ENCODE peak calls at places on chromosomes 16 and 17, in seven cellular contexts. One of them, this sample, is unnamed.

GRCh38 chr16:10097273-10097672 is 85.0 kb downstream of the GRIN2A start:
- DNase-seq in transverse colon: no peak
- DNase-seq in HFFc6: peak
- DNase-seq in MCF 10A: no peak
- DNase-seq in GM20000: no peak
- DNase-seq in fibroblast of lung: peak
- DNase-seq in OCI-LY7: no peak
- DNase-seq in this sample: no peak

GRCh38 chr17:82748756-82749155 is 3.1 kb upstream of the TBCD start:
- DNase-seq in HFFc6: no peak
- DNase-seq in GM20000: no peak
- DNase-seq in fibroblast of lung: no peak
- DNase-seq in transverse colon: no peak
- DNase-seq in MCF 10A: no peak
- DNase-seq in OCI-LY7: no peak
- DNase-seq in this sample: no peak

GRCh38 chr17:75224983-75225382 is 19.5 kb downstream of the NUP85 start:
- DNase-seq in transverse colon: no peak
- DNase-seq in MCF 10A: no peak
- DNase-seq in GM20000: no peak
- DNase-seq in fibroblast of lung: no peak
- DNase-seq in HFFc6: no peak
- DNase-seq in OCI-LY7: no peak
- DNase-seq in this sample: no peak

GRCh38 chr17:73064084-73064938 is 28.2 kb downstream of the SLC39A11 start:
- DNase-seq in GM20000: no peak
- DNase-seq in fibroblast of lung: peak
- DNase-seq in MCF 10A: no peak
- DNase-seq in HFFc6: no peak
- DNase-seq in transverse colon: no peak
- DNase-seq in OCI-LY7: no peak
- DNase-seq in this sample: no peak

GRCh38 chr17:64491034-64491860 is 5.6 kb downstream of the POLG2 start:
- DNase-seq in GM20000: no peak
- DNase-seq in fibroblast of lung: no peak
- DNase-seq in transverse colon: peak
- DNase-seq in OCI-LY7: peak
- DNase-seq in HFFc6: no peak
- DNase-seq in MCF 10A: peak
- DNase-seq in this sample: no peak

GRCh38 chr16:66304151-66304550 is 62.3 kb upstream of the CDH5 start:
- DNase-seq in MCF 10A: no peak
- DNase-seq in transverse colon: no peak
- DNase-seq in fibroblast of lung: no peak
- DNase-seq in GM20000: no peak
- DNase-seq in HFFc6: no peak
- DNase-seq in OCI-LY7: no peak
- DNase-seq in this sample: no peak

GRCh38 chr16:88387941-88388627 is 5.3 kb downstream of the ZNF469 start:
- DNase-seq in transverse colon: peak
- DNase-seq in OCI-LY7: no peak
- DNase-seq in fibroblast of lung: peak
- DNase-seq in MCF 10A: peak
- DNase-seq in GM20000: no peak
- DNase-seq in HFFc6: no peak
- DNase-seq in this sample: no peak

GRCh38 chr16:82091225-82091624 is 56.2 kb downstream of the HSD17B2 start:
- DNase-seq in MCF 10A: no peak
- DNase-seq in GM20000: no peak
- DNase-seq in transverse colon: no peak
- DNase-seq in HFFc6: peak
- DNase-seq in fibroblast of lung: peak
- DNase-seq in OCI-LY7: no peak
- DNase-seq in this sample: no peak

GRCh38 chr17:33639103-33639991 is 346.3 kb upstream of the ASIC2 start:
- DNase-seq in OCI-LY7: no peak
- DNase-seq in fibroblast of lung: no peak
- DNase-seq in GM20000: no peak
- DNase-seq in HFFc6: no peak
- DNase-seq in transverse colon: no peak
- DNase-seq in MCF 10A: no peak
- DNase-seq in this sample: no peak

GRCh38 chr16:2988590-2989099 is 8.4 kb upstream of the PKMYT1 start:
- DNase-seq in GM20000: no peak
- DNase-seq in HFFc6: no peak
- DNase-seq in MCF 10A: no peak
- DNase-seq in OCI-LY7: no peak
- DNase-seq in fibroblast of lung: no peak
- DNase-seq in transverse colon: no peak
- DNase-seq in this sample: no peak

GRCh38 chr17:47941246-47941997 is at the start of gene PNPO:
- DNase-seq in transverse colon: peak
- DNase-seq in fibroblast of lung: peak
- DNase-seq in OCI-LY7: peak
- DNase-seq in MCF 10A: peak
- DNase-seq in GM20000: peak
- DNase-seq in HFFc6: peak
- DNase-seq in this sample: peak

GRCh38 chr17:49191407-49191916 is 18.9 kb downstream of the GNGT2 start:
- DNase-seq in HFFc6: no peak
- DNase-seq in GM20000: peak
- DNase-seq in MCF 10A: no peak
- DNase-seq in transverse colon: no peak
- DNase-seq in fibroblast of lung: no peak
- DNase-seq in OCI-LY7: no peak
- DNase-seq in this sample: no peak

GRCh38 chr17:49190932-49191331 is 19.4 kb downstream of the GNGT2 start:
- DNase-seq in GM20000: no peak
- DNase-seq in HFFc6: no peak
- DNase-seq in transverse colon: no peak
- DNase-seq in MCF 10A: no peak
- DNase-seq in fibroblast of lung: no peak
- DNase-seq in OCI-LY7: peak
- DNase-seq in this sample: no peak

GRCh38 chr17:49194297-49194607 is 16.1 kb downstream of the GNGT2 start:
- DNase-seq in fibroblast of lung: no peak
- DNase-seq in MCF 10A: no peak
- DNase-seq in HFFc6: no peak
- DNase-seq in OCI-LY7: no peak
- DNase-seq in transverse colon: no peak
- DNase-seq in GM20000: no peak
- DNase-seq in this sample: no peak

GRCh38 chr17:49193513-49194296 is 16.7 kb downstream of the GNGT2 start:
- DNase-seq in OCI-LY7: peak
- DNase-seq in transverse colon: peak
- DNase-seq in GM20000: peak
- DNase-seq in HFFc6: peak
- DNase-seq in MCF 10A: peak
- DNase-seq in fibroblast of lung: peak
- DNase-seq in this sample: peak

GRCh38 chr17:49191917-49192741 is 18.2 kb downstream of the GNGT2 start:
- DNase-seq in fibroblast of lung: peak
- DNase-seq in MCF 10A: peak
- DNase-seq in transverse colon: peak
- DNase-seq in OCI-LY7: peak
- DNase-seq in HFFc6: peak
- DNase-seq in GM20000: peak
- DNase-seq in this sample: peak
- TF ChIP-seq CTCF in fibroblast of lung: no peak
- TF ChIP-seq CTCF in MCF 10A: peak
- TF ChIP-seq CTCF in transverse colon: no peak
- TF ChIP-seq CTCF in OCI-LY7: peak
- TF ChIP-seq CTCF in HFFc6: peak
- TF ChIP-seq CTCF in GM20000: peak
- TF ChIP-seq CTCF in this sample: peak

GRCh38 chr17:35088647-35088910 is 25.1 kb upstream of the RFFL start:
- DNase-seq in transverse colon: peak
- DNase-seq in MCF 10A: no peak
- DNase-seq in fibroblast of lung: no peak
- DNase-seq in GM20000: no peak
- DNase-seq in OCI-LY7: peak
- DNase-seq in HFFc6: no peak
- DNase-seq in this sample: no peak
- TF ChIP-seq CTCF in transverse colon: no peak
- TF ChIP-seq CTCF in MCF 10A: no peak
- TF ChIP-seq CTCF in fibroblast of lung: no peak
- TF ChIP-seq CTCF in GM20000: peak
- TF ChIP-seq CTCF in OCI-LY7: peak
- TF ChIP-seq CTCF in HFFc6: no peak
- TF ChIP-seq CTCF in this sample: no peak

GRCh38 chr16:48534601-48535340 is 75.2 kb downstream of the N4BP1 start:
- DNase-seq in OCI-LY7: no peak
- DNase-seq in transverse colon: no peak
- DNase-seq in HFFc6: no peak
- DNase-seq in fibroblast of lung: no peak
- DNase-seq in MCF 10A: no peak
- DNase-seq in GM20000: no peak
- DNase-seq in this sample: no peak
- TF ChIP-seq CTCF in OCI-LY7: no peak
- TF ChIP-seq CTCF in transverse colon: no peak
- TF ChIP-seq CTCF in HFFc6: no peak
- TF ChIP-seq CTCF in fibroblast of lung: no peak
- TF ChIP-seq CTCF in MCF 10A: no peak
- TF ChIP-seq CTCF in GM20000: no peak
- TF ChIP-seq CTCF in this sample: no peak

DNA sequence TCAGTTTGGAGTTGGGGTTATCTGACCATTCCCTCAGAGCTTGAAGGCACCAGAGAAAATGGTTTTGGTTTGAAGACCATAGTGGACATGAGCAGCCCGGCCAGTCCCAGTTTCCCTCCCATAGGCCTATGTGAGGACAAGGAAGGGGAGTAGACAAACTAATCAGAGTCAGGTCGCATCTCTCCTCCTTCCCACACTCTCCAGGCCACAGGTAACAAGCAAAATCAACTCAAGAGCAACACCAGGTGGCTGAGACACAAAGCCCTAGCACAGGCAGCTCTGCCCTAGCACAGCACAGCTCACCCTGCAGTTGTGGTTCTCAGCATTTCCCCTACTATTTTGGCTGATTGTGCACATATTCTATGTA is 7.2 kb downstream of the SUPT4H1 start:
- DNase-seq in fibroblast of lung: no peak
- DNase-seq in MCF 10A: no peak
- DNase-seq in HFFc6: no peak
- DNase-seq in OCI-LY7: peak
- DNase-seq in GM20000: no peak
- DNase-seq in transverse colon: no peak
- DNase-seq in this sample: no peak
- TF ChIP-seq CTCF in fibroblast of lung: no peak
- TF ChIP-seq CTCF in MCF 10A: no peak
- TF ChIP-seq CTCF in HFFc6: no peak
- TF ChIP-seq CTCF in OCI-LY7: peak
- TF ChIP-seq CTCF in GM20000: peak
- TF ChIP-seq CTCF in transverse colon: no peak
- TF ChIP-seq CTCF in this sample: peak

DNA sequence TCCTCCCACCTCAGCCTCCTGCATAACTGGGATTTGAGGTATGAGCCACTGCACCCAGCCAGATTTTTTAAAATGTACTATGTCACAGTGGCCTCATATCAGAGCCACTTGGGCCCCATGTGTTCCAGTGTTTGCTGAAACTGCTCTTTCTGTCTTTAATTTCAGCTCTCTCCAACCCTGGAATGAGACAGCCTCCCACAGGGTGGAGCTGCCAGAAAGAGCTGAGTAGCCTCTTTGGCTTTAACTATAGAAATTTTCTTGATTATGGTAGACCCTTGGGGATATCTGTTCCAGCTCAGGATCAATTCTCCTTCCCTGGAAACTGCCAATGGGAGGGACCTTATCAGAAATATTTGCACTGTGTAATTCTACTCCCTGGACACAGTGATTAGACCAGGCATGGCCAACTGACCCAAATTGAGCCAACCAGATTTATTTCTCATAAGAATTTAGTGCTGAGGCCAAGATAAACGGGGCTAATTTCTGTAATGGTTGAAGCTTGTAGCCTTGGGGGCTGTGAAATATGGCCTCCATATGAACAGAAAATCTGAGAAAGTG is 39.0 kb upstream of the KDM8 start:
- DNase-seq in OCI-LY7: no peak
- DNase-seq in HFFc6: no peak
- DNase-seq in MCF 10A: no peak
- DNase-seq in GM20000: no peak
- DNase-seq in fibroblast of lung: peak
- DNase-seq in transverse colon: no peak
- DNase-seq in this sample: no peak
- TF ChIP-seq CTCF in OCI-LY7: no peak
- TF ChIP-seq CTCF in HFFc6: no peak
- TF ChIP-seq CTCF in MCF 10A: no peak
- TF ChIP-seq CTCF in GM20000: no peak
- TF ChIP-seq CTCF in fibroblast of lung: no peak
- TF ChIP-seq CTCF in transverse colon: no peak
- TF ChIP-seq CTCF in this sample: no peak